ENCODE peak calls at places on chromosomes 4 and X, in six cellular contexts. B is GF-D8, S is kidney, N is breast epithelium, V is left cardiac atrium, H is esophagus muscularis mucosa. C is an unnamed sample.

GRCh38 chr4:184792950-184793555 is 32.7 kb downstream of the ACSL1 start:
- DNase-seq in B (peak), S (no peak), N (no peak), V (no peak), H (no peak), C (peak)

GRCh38 chrX:44025611-44026010 is 52.4 kb upstream of the NDP start:
- DNase-seq in B (no peak), S (no peak), N (no peak), V (no peak), H (no peak), C (peak)

GRCh38 chr4:124135409-124135813 is 577.1 kb downstream of the ANKRD50 start:
- DNase-seq in B (no peak), S (no peak), N (no peak), V (no peak), H (no peak), C (peak)

GRCh38 chrX:114798902-114799301 is 215.0 kb downstream of the HTR2C start:
- DNase-seq in B (no peak), S (no peak), N (no peak), V (no peak), H (no peak), C (peak)

GRCh38 chr4:6957148-6957520 is 47.5 kb downstream of the TBC1D14 start:
- DNase-seq in B (no peak), S (no peak), N (no peak), V (no peak), H (no peak), C (no peak)

GRCh38 chr4:115844180-115844579 is 730.8 kb upstream of the NDST4 start:
- DNase-seq in B (no peak), S (no peak), N (no peak), V (no peak), H (no peak), C (peak)

GRCh38 chrX:43087825-43088224 is 309.9 kb upstream of the PPP1R2C start:
- DNase-seq in B (no peak), S (no peak), N (no peak), V (no peak), H (no peak), C (no peak)

GRCh38 chr4:98673978-98674377 is 15.6 kb upstream of the TSPAN5 start:
- DNase-seq in B (no peak), S (no peak), N (no peak), V (no peak), H (no peak), C (no peak)

GRCh38 chr4:146278986-146279385 is 64.6 kb downstream of the REELD1 start:
- DNase-seq in B (no peak), S (no peak), N (no peak), V (no peak), H (no peak), C (no peak)

GRCh38 chrX:118603981-118604380 is 108.4 kb downstream of the DOCK11 start:
- DNase-seq in B (no peak), S (no peak), N (peak), V (peak), H (peak), C (peak)

GRCh38 chr4:151532001-151532708 is 123.2 kb downstream of the FHIP1A start:
- DNase-seq in B (no peak), S (no peak), N (no peak), V (no peak), H (no peak), C (no peak)

GRCh38 chr4:47011189-47011518 is 17.8 kb upstream of the GABRA4 start:
- DNase-seq in B (no peak), S (no peak), N (no peak), V (no peak), H (no peak), C (no peak)

GRCh38 chrX:47571215-47571614 is 10.2 kb downstream of the ARAF start:
- DNase-seq in B (no peak), S (no peak), N (no peak), V (no peak), H (no peak), C (no peak)

GRCh38 chr4:48370260-48371134 is 29.2 kb downstream of the SLAIN2 start:
- DNase-seq in B (no peak), S (no peak), N (no peak), V (no peak), H (no peak), C (no peak)

GRCh38 chr4:4248885-4249203 is 821 bp upstream of the TMEM128 start:
- DNase-seq in B (no peak), S (no peak), N (no peak), V (no peak), H (no peak), C (no peak)

GRCh38 chr4:73899321-73899720 is 30.1 kb downstream of the CXCL1 start:
- DNase-seq in B (no peak), S (no peak), N (no peak), V (no peak), H (no peak), C (no peak)

GRCh38 chr4:7429069-7429416 is 5.7 kb downstream of the PSAPL1 start:
- DNase-seq in B (no peak), S (peak), N (no peak), V (no peak), H (no peak), C (no peak)

GRCh38 chr4:38872620-38873019 is 5.0 kb downstream of the FAM114A1 start:
- DNase-seq in B (no peak), S (no peak), N (peak), V (no peak), H (no peak), C (peak)

GRCh38 chrX:19579485-19579884 is 64.2 kb upstream of the MAP3K15 start:
- DNase-seq in B (no peak), S (no peak), N (no peak), V (no peak), H (no peak), C (no peak)

GRCh38 chrX:8201896-8202331 is 30.8 kb upstream of the VCX2 start:
- DNase-seq in B (no peak), S (no peak), N (no peak), V (peak), H (no peak), C (peak)

GRCh38 chr4:184417802-184418511 is 56.4 kb downstream of the IRF2 start:
- DNase-seq in B (no peak), S (no peak), N (no peak), V (no peak), H (no peak), C (peak)

GRCh38 chr4:69748176-69748575 is 12.2 kb downstream of the SULT1B1 start:
- DNase-seq in B (no peak), S (no peak), N (no peak), V (no peak), H (no peak), C (no peak)

GRCh38 chr4:120211408-120212015 is 144.9 kb upstream of the MAD2L1 start:
- DNase-seq in B (no peak), S (no peak), N (no peak), V (no peak), H (no peak), C (no peak)

GRCh38 chr4:982291-982690 is 4.6 kb upstream of the IDUA start:
- DNase-seq in B (no peak), S (no peak), N (no peak), V (no peak), H (no peak), C (no peak)

GRCh38 chrX:155094468-155095061 is 23.3 kb downstream of the BRCC3 start:
- DNase-seq in B (no peak), S (no peak), N (no peak), V (no peak), H (no peak), C (peak)

GRCh38 chr4:620851-621261 is 4.5 kb upstream of the PDE6B start:
- DNase-seq in B (no peak), S (no peak), N (no peak), V (no peak), H (no peak), C (no peak)

GRCh38 chr4:118361192-118361591 is 8.4 kb upstream of the PRSS12 start:
- DNase-seq in B (no peak), S (no peak), N (no peak), V (no peak), H (no peak), C (no peak)

GRCh38 chr4:86670739-86671138 is 76.6 kb downstream of the PTPN13 start:
- DNase-seq in B (no peak), S (no peak), N (no peak), V (no peak), H (no peak), C (no peak)

GRCh38 chr4:186700746-186701145 is 22.9 kb downstream of the FAT1 start:
- DNase-seq in B (no peak), S (no peak), N (peak), V (peak), H (no peak), C (no peak)

GRCh38 chrX:115679460-115679859 is 118.5 kb downstream of the PLS3 start:
- DNase-seq in B (no peak), S (no peak), N (no peak), V (no peak), H (no peak), C (peak)

GRCh38 chr4:1113311-1114009 is at the start of gene RNF212:
- DNase-seq in B (no peak), S (peak), N (no peak), V (no peak), H (peak), C (no peak)

GRCh38 chr4:124737619-124738018 is 25.1 kb upstream of the ANKRD50 start:
- DNase-seq in B (no peak), S (no peak), N (no peak), V (no peak), H (no peak), C (no peak)

GRCh38 chr4:48653217-48654014 is 126.7 kb downstream of the FRYL start:
- DNase-seq in B (no peak), S (no peak), N (peak), V (peak), H (no peak), C (peak)

C was measured in H4.